ENCODE peak calls at places on chromosomes 16 and 17, in five cellular contexts. K, L, W, T and M are unnamed samples.

GRCh38 chr17:38464251-38464722 is 36.0 kb downstream of the ARHGAP23 start:
- DNase-seq in K (no peak), L (no peak), W (no peak), T (peak), M (peak)

GRCh38 chr16:17431012-17431411 is 39.7 kb downstream of the XYLT1 start:
- DNase-seq in K (no peak), L (no peak), W (no peak), T (no peak), M (peak)

GRCh38 chr17:77214328-77214727 is 73.6 kb downstream of the SEC14L1 start:
- DNase-seq in K (peak), L (no peak), W (no peak), T (no peak), M (no peak)

GRCh38 chr16:87723224-87723619 is 42.6 kb downstream of the KLHDC4 start:
- DNase-seq in K (no peak), L (no peak), W (peak), T (peak), M (peak)

GRCh38 chr16:1688807-1689560 is 10.9 kb downstream of the JPT2 start:
- DNase-seq in K (peak), L (no peak), W (peak), T (peak), M (peak)

GRCh38 chr16:19777061-19777460 is 59.0 kb downstream of the IQCK start:
- DNase-seq in K (no peak), L (no peak), W (no peak), T (no peak), M (no peak)

GRCh38 chr17:36501963-36502362 is 15.5 kb downstream of the ZNHIT3 start:
- DNase-seq in K (peak), L (no peak), W (no peak), T (no peak), M (no peak)

GRCh38 chr17:52157161-52157560 is 1.4 kb downstream of the CA10 start:
- DNase-seq in K (peak), L (no peak), W (no peak), T (no peak), M (no peak)

GRCh38 chr16:17345043-17345442 is 125.7 kb downstream of the XYLT1 start:
- DNase-seq in K (no peak), L (no peak), W (no peak), T (no peak), M (peak)

GRCh38 chr17:43568506-43569082 is 22.5 kb upstream of the ETV4 start:
- DNase-seq in K (no peak), L (no peak), W (no peak), T (no peak), M (no peak)

GRCh38 chr17:50467855-50468119 is 893 bp downstream of the CHAD start:
- DNase-seq in K (no peak), L (no peak), W (no peak), T (no peak), M (no peak)

GRCh38 chr16:57045694-57046381 is 46.5 kb upstream of the CPNE2 start:
- DNase-seq in K (peak), L (no peak), W (no peak), T (peak), M (peak)

GRCh38 chr17:30550512-30551273 is 73.5 kb downstream of the GOSR1 start:
- DNase-seq in K (peak), L (no peak), W (no peak), T (peak), M (peak)

GRCh38 chr16:81137012-81137335 is 40.8 kb upstream of the GCSH start:
- DNase-seq in K (no peak), L (no peak), W (no peak), T (peak), M (peak)

GRCh38 chr17:10217916-10218315 is 19.5 kb upstream of the GAS7 start:
- DNase-seq in K (no peak), L (no peak), W (no peak), T (peak), M (peak)

GRCh38 chr17:27958708-27959381 is 65.7 kb upstream of the LYRM9 start:
- DNase-seq in K (peak), L (no peak), W (no peak), T (no peak), M (no peak)

GRCh38 chr16:10852948-10853347 is 24.1 kb upstream of the CIITA start:
- DNase-seq in K (no peak), L (no peak), W (no peak), T (no peak), M (no peak)

GRCh38 chr16:30585022-30585399 is 486 bp downstream of the ZNF785 start:
- DNase-seq in K (peak), L (peak), W (no peak), T (peak), M (peak)

GRCh38 chr17:75750661-75751423 is 14.2 kb downstream of the GALK1 start:
- DNase-seq in K (no peak), L (no peak), W (no peak), T (no peak), M (no peak)

GRCh38 chr16:57169327-57169726 is 16.5 kb downstream of the PSME3IP1 start:
- DNase-seq in K (no peak), L (no peak), W (no peak), T (no peak), M (no peak)

GRCh38 chr16:23691483-23692189 is 12.9 kb downstream of the PLK1 start:
- DNase-seq in K (no peak), L (no peak), W (no peak), T (peak), M (peak)

GRCh38 chr17:27529230-27529796 is 73.1 kb downstream of the KSR1 start:
- DNase-seq in K (no peak), L (no peak), W (peak), T (peak), M (no peak)

GRCh38 chr17:11389583-11389982 is 148.6 kb downstream of the SHISA6 start:
- DNase-seq in K (no peak), L (no peak), W (no peak), T (no peak), M (no peak)

GRCh38 chr17:19664136-19664820 is 15.7 kb downstream of the ALDH3A2 start:
- DNase-seq in K (no peak), L (no peak), W (no peak), T (no peak), M (no peak)

GRCh38 chr17:64058547-64059115 is 38.2 kb upstream of the ICAM2 start:
- DNase-seq in K (no peak), L (no peak), W (no peak), T (peak), M (no peak)

GRCh38 chr16:50859628-50860360 is 117.9 kb downstream of the CYLD start:
- DNase-seq in K (no peak), L (no peak), W (no peak), T (no peak), M (no peak)

GRCh38 chr16:84020353-84020752 is 22.2 kb downstream of the SLC38A8 start:
- DNase-seq in K (no peak), L (no peak), W (no peak), T (no peak), M (no peak)

GRCh38 chr16:11637320-11637719 is 30.9 kb upstream of the SNN start:
- DNase-seq in K (no peak), L (no peak), W (no peak), T (no peak), M (no peak)

GRCh38 chr17:13395346-13395745 is 206.4 kb downstream of the HS3ST3A1 start:
- DNase-seq in K (no peak), L (no peak), W (no peak), T (peak), M (peak)

GRCh38 chr17:55660171-55660886 is 62.3 kb downstream of the TMEM100 start:
- DNase-seq in K (no peak), L (no peak), W (no peak), T (no peak), M (peak)

GRCh38 chr16:27991876-27992275 is 71.6 kb downstream of the GSG1L start:
- DNase-seq in K (no peak), L (no peak), W (no peak), T (no peak), M (no peak)

GRCh38 chr17:76414334-76415295 is 30.2 kb downstream of the SPHK1 start:
- DNase-seq in K (no peak), L (no peak), W (peak), T (peak), M (peak)

GRCh38 chr17:82465023-82465603 is 6.6 kb downstream of the NARF start:
- DNase-seq in K (no peak), L (no peak), W (no peak), T (no peak), M (no peak)

GRCh38 chr17:1710807-1711553 is 803 bp upstream of the TLCD2 start:
- DNase-seq in K (peak), L (no peak), W (no peak), T (no peak), M (no peak)

GRCh38 chr17:58693751-58694150 is 1.3 kb downstream of the RAD51C start:
- DNase-seq in K (no peak), L (no peak), W (no peak), T (no peak), M (no peak)

GRCh38 chr16:56565023-56565477 is at the start of gene MT4:
- DNase-seq in K (no peak), L (no peak), W (no peak), T (no peak), M (no peak)